ENCODE peak calls at places on chromosomes 3 and 15, in five cellular contexts. P is breast epithelium; M is CD4-positive, alpha-beta T cell; A is osteoblast; R is psoas muscle. Y is an unnamed sample. For H3K9me3, the result is how much of the 10 kb centered on the place peaks cover.

GRCh38 chr3:50246517-50246954 is 10.5 kb downstream of the GNAI2 start:
- DNase-seq in P (no peak), M (peak), A (peak), R (no peak), Y (no peak)

GRCh38 chr3:138472141-138472825 is 37.9 kb downstream of the ESYT3 start:
- DNase-seq in P (no peak), M (no peak), A (no peak), R (no peak), Y (no peak)

GRCh38 chr15:91100561-91101355 is 701 bp downstream of the SV2B start:
- DNase-seq in P (no peak), M (no peak), A (peak), R (no peak), Y (no peak)

GRCh38 chr15:43433661-43434303 is 59.2 kb downstream of the TP53BP1 start:
- DNase-seq in P (no peak), M (no peak), A (no peak), R (no peak), Y (no peak)

GRCh38 chr15:39979606-39980005 is 45.7 kb downstream of the EIF2AK4 start:
- DNase-seq in P (no peak), M (no peak), A (peak), R (no peak), Y (no peak)

GRCh38 chr15:92652576-92652966 is 3.0 kb downstream of the FAM174B start:
- DNase-seq in P (peak), M (no peak), A (no peak), R (no peak), Y (no peak)

GRCh38 chr3:127480196-127480933 is 110.2 kb downstream of the TPRA1 start:
- DNase-seq in P (no peak), M (no peak), A (peak), R (no peak), Y (no peak)

GRCh38 chr15:101689901-101690300 is 34.4 kb downstream of the TARS3 start:
- DNase-seq in P (no peak), M (no peak), A (peak), R (no peak), Y (no peak)

GRCh38 chr3:127457094-127457475 is 133.4 kb downstream of the TPRA1 start:
- DNase-seq in P (peak), M (no peak), A (peak), R (peak), Y (no peak)

GRCh38 chr15:56732881-56733130 is 503 bp downstream of the ZNF280D start:
- DNase-seq in P (peak), M (no peak), A (no peak), R (no peak), Y (no peak)

GRCh38 chr3:140994316-140994715 is 52.7 kb downstream of the SLC25A36 start:
- DNase-seq in P (no peak), M (no peak), A (no peak), R (no peak), Y (no peak)

GRCh38 chr3:196344663-196345062 is 6.5 kb upstream of the TM4SF19 start:
- DNase-seq in P (no peak), M (no peak), A (no peak), R (no peak), Y (no peak)

GRCh38 chr3:126835472-126836219 is 131.6 kb downstream of the CHCHD6 start:
- DNase-seq in P (no peak), M (no peak), A (peak), R (no peak), Y (no peak)

GRCh38 chr3:129383292-129383860 is 45.1 kb downstream of the EFCAB12 start:
- DNase-seq in P (peak), M (peak), A (peak), R (peak), Y (no peak)

GRCh38 chr3:120780977-120781376 is 38.4 kb downstream of the GTF2E1 start:
- DNase-seq in P (no peak), M (no peak), A (peak), R (peak), Y (no peak)

GRCh38 chr15:69568621-69569020 is 116.0 kb downstream of the RPLP1 start:
- DNase-seq in P (no peak), M (no peak), A (peak), R (no peak), Y (no peak)

GRCh38 chr3:27312044-27312668 is 57.0 kb downstream of the NEK10 start:
- DNase-seq in P (no peak), M (no peak), A (peak), R (no peak), Y (no peak)

GRCh38 chr15:65394936-65395335 is 17.1 kb upstream of the IGDCC3 start:
- DNase-seq in P (no peak), M (no peak), A (peak), R (no peak), Y (no peak)

GRCh38 chr15:71238926-71239325 is 123.7 kb downstream of the THSD4 start:
- DNase-seq in P (no peak), M (no peak), A (no peak), R (no peak), Y (no peak)

GRCh38 chr3:65871305-65872141 is 167.2 kb downstream of the MAGI1 start:
- DNase-seq in P (peak), M (no peak), A (no peak), R (peak), Y (no peak)

GRCh38 chr3:129892857-129893615 is 475 bp downstream of the TMCC1 start:
- DNase-seq in P (peak), M (peak), A (peak), R (no peak), Y (no peak)

GRCh38 chr3:180180795-180181194 is 144.1 kb upstream of the PEX5L start:
- DNase-seq in P (no peak), M (no peak), A (peak), R (no peak), Y (no peak)

GRCh38 chr3:55873523-55874254 is 386.6 kb upstream of the WNT5A start:
- DNase-seq in P (no peak), M (no peak), A (no peak), R (no peak), Y (no peak)

GRCh38 chr3:150351398-150351797 is 56.7 kb upstream of the TSC22D2 start:
- DNase-seq in P (no peak), M (no peak), A (no peak), R (no peak), Y (no peak)

GRCh38 chr3:114558271-114558670 is 264.4 kb downstream of the TIGIT start:
- DNase-seq in P (no peak), M (no peak), A (no peak), R (no peak), Y (no peak)

GRCh38 chr3:102790742-102791141 is 355.9 kb downstream of the ZPLD1 start:
- DNase-seq in P (no peak), M (no peak), A (no peak), R (no peak), Y (no peak)

GRCh38 chr3:118714800-118715199 is 319.8 kb downstream of the IGSF11 start:
- DNase-seq in P (no peak), M (no peak), A (peak), R (no peak), Y (no peak)

GRCh38 chr3:133746722-133747086 is 511 bp downstream of the TF start:
- DNase-seq in P (no peak), M (no peak), A (no peak), R (no peak), Y (no peak)

DNA sequence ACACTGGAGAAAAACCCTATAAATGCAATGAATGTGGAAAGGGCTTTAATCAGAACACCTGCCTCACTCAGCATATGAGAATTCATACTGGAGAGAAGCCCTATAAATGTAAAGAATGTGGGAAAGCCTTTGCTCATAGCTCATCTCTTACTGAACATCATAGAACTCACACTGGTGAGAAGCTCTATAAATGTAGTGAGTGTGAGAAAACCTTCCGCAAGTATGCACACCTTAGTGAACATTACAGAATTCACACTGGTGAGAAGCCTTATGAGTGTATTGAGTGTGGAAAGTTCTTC is 7.4 kb upstream of the ZNF501 start:
- DNase-seq in P (no peak), M (no peak), A (no peak), R (no peak), Y (no peak)
- H3K9me3 ChIP-seq in P (half or more), M (half or more), A (under half), R (half or more), Y (half or more)

DNA sequence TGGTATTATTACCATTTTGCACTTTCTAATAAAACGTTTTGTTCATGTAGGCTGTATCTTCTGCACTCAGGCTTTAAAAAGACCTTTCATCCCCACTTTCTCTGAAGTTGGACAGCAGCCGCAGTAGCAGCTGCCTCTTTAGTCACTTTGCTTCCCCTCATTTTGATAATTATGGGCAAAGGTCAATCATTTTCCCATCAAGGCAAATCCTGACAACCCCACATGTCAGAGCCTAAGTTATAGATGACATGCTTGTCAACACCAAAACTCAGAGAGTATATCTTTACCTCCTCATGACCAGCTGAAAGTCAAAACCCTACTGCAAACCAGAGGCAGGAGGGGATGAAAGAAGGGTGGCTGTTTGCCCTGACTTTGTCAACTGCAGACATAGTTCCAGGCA is 99.8 kb downstream of the ROBO2 start:
- DNase-seq in P (no peak), M (no peak), A (no peak), R (no peak), Y (no peak)
- H3K9me3 ChIP-seq in P (under half), M (under half), A (under half), R (under half), Y (under half)

DNA sequence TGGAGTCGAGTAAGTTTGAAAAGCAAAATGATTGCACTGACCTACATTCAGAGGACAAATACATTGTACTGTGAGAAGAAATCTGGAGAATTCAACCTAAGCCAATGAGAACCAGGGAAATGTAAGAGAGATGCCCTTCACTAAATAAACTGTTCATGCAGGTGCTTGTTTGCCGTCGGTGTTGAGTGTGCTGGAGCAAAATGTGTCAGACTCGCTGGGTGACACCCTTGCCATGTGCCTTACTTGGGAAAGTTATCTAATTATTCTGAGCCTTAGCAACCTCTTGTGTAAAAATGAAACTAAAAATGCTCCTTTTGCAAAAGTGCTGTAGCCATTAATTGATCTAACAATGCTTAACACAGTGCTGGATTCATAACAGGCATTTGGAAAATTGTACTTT is 140.4 kb downstream of the GABRB3 start:
- DNase-seq in P (no peak), M (no peak), A (no peak), R (no peak), Y (no peak)
- H3K9me3 ChIP-seq in P (under half), M (under half), A (under half), R (under half), Y (under half)

GRCh38 chr15:25236143-25236860 is 202.5 kb downstream of the UBE3A start:
- DNase-seq in P (no peak), M (no peak), A (peak), R (peak), Y (no peak)
- H3K9me3 ChIP-seq in P (half or more), M (under half), A (under half), R (under half), Y (under half)

GRCh38 chr15:27835233-27835939 is 263.7 kb downstream of the OCA2 start:
- DNase-seq in P (no peak), M (no peak), A (no peak), R (peak), Y (no peak)
- H3K9me3 ChIP-seq in P (under half), M (under half), A (under half), R (under half), Y (under half)

GRCh38 chr3:43046583-43046982 is 59.3 kb downstream of the POMGNT2 start:
- DNase-seq in P (no peak), M (no peak), A (no peak), R (no peak), Y (no peak)
- H3K9me3 ChIP-seq in P (under half), M (under half), A (under half), R (under half), Y (under half)

GRCh38 chr15:46713045-46713444 is 1004.3 kb upstream of the SEMA6D start:
- DNase-seq in P (no peak), M (no peak), A (no peak), R (no peak), Y (no peak)

GRCh38 chr15:46709461-46709860 is 1007.8 kb upstream of the SEMA6D start:
- DNase-seq in P (no peak), M (no peak), A (no peak), R (no peak), Y (no peak)

GRCh38 chr15:46710561-46710960 is 1006.7 kb upstream of the SEMA6D start:
- DNase-seq in P (no peak), M (no peak), A (no peak), R (no peak), Y (no peak)

DNA sequence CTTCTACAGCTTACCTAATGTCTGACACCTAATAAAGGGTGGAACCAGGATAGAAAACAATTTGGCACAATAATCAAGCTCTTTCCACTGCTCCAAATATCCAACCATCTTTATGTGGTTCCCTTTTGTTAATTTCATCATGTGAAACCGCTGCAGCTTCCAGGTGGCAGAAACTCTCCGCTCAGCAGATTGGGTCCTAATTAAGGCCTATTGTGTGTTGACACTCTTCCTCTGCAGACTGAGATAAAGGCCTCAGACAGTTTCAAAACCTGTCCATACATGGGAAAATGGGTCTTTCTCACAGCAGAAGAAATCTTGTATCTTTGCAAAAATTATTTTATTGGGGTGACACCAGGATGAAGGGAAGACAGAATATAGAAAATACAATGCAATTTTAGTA is 1002.3 kb upstream of the SEMA6D start:
- DNase-seq in P (no peak), M (no peak), A (no peak), R (no peak), Y (no peak)
- H3K9me3 ChIP-seq in P (under half), M (under half), A (under half), R (under half), Y (under half)

GRCh38 chr3:147394168-147394941 is 12.0 kb downstream of the ZIC4 start:
- DNase-seq in P (no peak), M (no peak), A (no peak), R (no peak), Y (no peak)

GRCh38 chr3:147390589-147391569 is 15.5 kb downstream of the ZIC4 start:
- DNase-seq in P (no peak), M (no peak), A (no peak), R (no peak), Y (no peak)

GRCh38 chr3:147391726-147392082 is 14.6 kb downstream of the ZIC4 start:
- DNase-seq in P (no peak), M (no peak), A (no peak), R (no peak), Y (no peak)

GRCh38 chr3:147393261-147393964 is 12.9 kb downstream of the ZIC4 start:
- DNase-seq in P (no peak), M (no peak), A (no peak), R (peak), Y (no peak)

DNA sequence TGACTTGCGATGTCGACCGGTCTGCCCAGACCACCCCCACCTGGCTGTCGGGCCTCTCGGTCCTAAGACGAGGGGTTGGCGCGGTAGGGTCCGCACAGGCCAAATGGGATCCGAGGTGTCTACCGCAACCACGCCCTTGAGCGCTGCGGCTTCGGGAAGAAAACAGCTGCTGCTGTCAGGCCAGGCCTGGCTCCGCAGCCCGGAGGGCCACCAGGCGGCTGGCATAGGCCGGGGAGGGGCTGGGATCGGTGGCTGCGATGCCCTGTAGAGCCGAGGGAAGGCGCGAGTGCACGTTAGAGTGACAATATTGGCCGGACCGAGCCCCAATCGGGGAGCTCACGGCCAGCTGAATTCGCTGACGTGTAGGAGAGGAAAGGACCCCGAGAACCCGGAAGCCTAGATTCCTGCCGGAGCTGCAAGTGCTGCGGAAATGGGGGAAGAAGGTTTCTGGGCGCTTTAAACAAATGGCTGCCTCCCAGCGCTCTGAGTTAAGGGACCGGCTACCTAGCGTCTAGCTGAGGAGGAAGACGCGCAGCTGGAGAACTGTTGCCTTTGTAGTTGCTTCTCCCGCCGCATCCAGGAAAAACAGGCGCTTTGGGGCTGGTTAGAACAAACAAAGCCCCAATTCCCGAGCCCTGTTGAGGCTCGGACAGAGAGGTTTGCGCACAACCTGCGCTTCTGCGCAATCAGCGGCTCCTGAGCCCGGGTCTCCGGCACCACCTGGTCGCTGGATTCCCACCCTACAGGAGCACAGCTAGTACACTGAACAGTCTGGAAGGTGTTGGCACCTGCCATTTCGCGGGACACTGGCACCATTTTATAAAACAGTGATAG is 14.0 kb downstream of the ZIC4 start:
- DNase-seq in P (no peak), M (no peak), A (no peak), R (peak), Y (no peak)
- H3K9me3 ChIP-seq in P (under half), M (under half), A (under half), R (under half), Y (under half)

GRCh38 chr3:36679384-36680200 is 84.8 kb downstream of the DCLK3 start:
- DNase-seq in P (no peak), M (no peak), A (no peak), R (no peak), Y (no peak)

GRCh38 chr3:36677331-36678007 is 86.9 kb downstream of the DCLK3 start:
- DNase-seq in P (no peak), M (no peak), A (peak), R (no peak), Y (no peak)

GRCh38 chr3:36674816-36675215 is 89.5 kb downstream of the DCLK3 start:
- DNase-seq in P (no peak), M (no peak), A (no peak), R (no peak), Y (no peak)

GRCh38 chr3:36681867-36682266 is 82.5 kb downstream of the DCLK3 start:
- DNase-seq in P (no peak), M (no peak), A (no peak), R (no peak), Y (no peak)

DNA sequence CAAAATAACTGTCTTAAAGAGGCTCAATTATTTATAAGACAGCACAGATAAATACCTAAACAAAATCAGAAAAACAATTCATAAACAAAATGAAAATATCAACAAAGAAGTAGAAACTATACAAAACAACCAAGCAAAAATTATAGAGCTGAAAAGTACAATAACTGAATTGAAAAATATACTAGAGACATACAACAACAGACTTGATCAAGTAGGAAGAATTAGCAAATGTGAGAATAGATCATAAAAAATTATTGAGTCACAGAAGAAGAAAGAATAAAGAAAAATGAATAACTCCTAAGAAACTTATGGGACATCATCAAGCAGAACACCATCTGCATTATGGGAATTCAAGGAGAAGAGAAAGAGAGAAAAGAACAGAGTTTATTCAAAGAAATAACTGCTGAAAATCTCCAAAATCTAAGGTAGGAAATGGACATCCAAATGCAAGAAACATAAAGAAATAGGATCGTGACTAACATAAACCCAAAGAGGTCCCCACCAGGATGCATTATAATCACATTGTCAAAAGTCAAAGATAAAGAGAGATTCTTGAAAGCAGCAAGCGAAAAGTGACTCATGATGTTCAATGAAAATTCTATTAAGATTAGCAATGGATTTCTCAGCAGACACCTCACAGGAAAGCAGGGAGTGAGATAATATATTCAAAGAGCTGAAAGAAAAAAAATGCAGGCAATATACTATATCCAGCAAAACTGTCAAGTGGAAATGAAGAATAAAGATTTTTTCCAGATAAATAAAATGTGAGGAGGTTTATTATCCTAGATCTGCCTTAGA is 85.9 kb downstream of the DCLK3 start:
- DNase-seq in P (no peak), M (no peak), A (no peak), R (no peak), Y (no peak)
- H3K9me3 ChIP-seq in P (under half), M (under half), A (under half), R (under half), Y (under half)

GRCh38 chr3:542030-542429 is 345.5 kb downstream of the CHL1 start:
- DNase-seq in P (no peak), M (no peak), A (no peak), R (no peak), Y (no peak)
- H3K9me3 ChIP-seq in P (under half), M (under half), A (under half), R (under half), Y (under half)